ENCODE peak calls at places on chromosomes 12 and 14, in eight cellular contexts. One of them, this sample, is unnamed.

GRCh38 chr14:100641274-100641860 is 54.1 kb upstream of the BEGAIN start:
- DNase-seq in uterus: no peak
- DNase-seq in ovary: no peak
- DNase-seq in tibial nerve: no peak
- DNase-seq in A549: no peak
- DNase-seq in gastrocnemius medialis: no peak
- DNase-seq in stomach: no peak
- DNase-seq in transverse colon: peak; percentile 30
- DNase-seq in this sample: no peak

GRCh38 chr14:35534884-35535793 is 1.2 kb downstream of the INSM2 start:
- DNase-seq in transverse colon: peak; percentile 59
- DNase-seq in stomach: peak; percentile 63
- DNase-seq in A549: peak; percentile 33
- DNase-seq in ovary: peak; percentile 35
- DNase-seq in gastrocnemius medialis: no peak
- DNase-seq in uterus: peak; percentile 53
- DNase-seq in tibial nerve: no peak
- DNase-seq in this sample: no peak

GRCh38 chr14:64720190-64720589 is 16.0 kb downstream of the PLEKHG3 start:
- DNase-seq in A549: peak; percentile 91
- DNase-seq in ovary: no peak
- DNase-seq in transverse colon: peak; percentile 81
- DNase-seq in tibial nerve: no peak
- DNase-seq in gastrocnemius medialis: peak; percentile 5
- DNase-seq in uterus: peak; percentile 10
- DNase-seq in stomach: peak; percentile 54
- DNase-seq in this sample: no peak

GRCh38 chr14:56310643-56311042 is 192.4 kb downstream of the PELI2 start:
- DNase-seq in uterus: no peak
- DNase-seq in ovary: peak; percentile 27
- DNase-seq in stomach: no peak
- DNase-seq in gastrocnemius medialis: no peak
- DNase-seq in tibial nerve: no peak
- DNase-seq in A549: no peak
- DNase-seq in transverse colon: no peak
- DNase-seq in this sample: no peak

GRCh38 chr12:124453419-124454351 is 113.7 kb downstream of the NCOR2 start:
- DNase-seq in stomach: peak; percentile 70
- DNase-seq in tibial nerve: peak; percentile 40
- DNase-seq in A549: peak; percentile 84
- DNase-seq in gastrocnemius medialis: peak; percentile 96
- DNase-seq in transverse colon: peak; percentile 80
- DNase-seq in ovary: peak; percentile 62
- DNase-seq in uterus: peak; percentile 63
- DNase-seq in this sample: no peak

GRCh38 chr12:39902823-39903222 is 203.1 kb downstream of the SLC2A13 start:
- DNase-seq in uterus: no peak
- DNase-seq in ovary: no peak
- DNase-seq in gastrocnemius medialis: no peak
- DNase-seq in transverse colon: no peak
- DNase-seq in A549: no peak
- DNase-seq in tibial nerve: no peak
- DNase-seq in stomach: no peak
- DNase-seq in this sample: no peak

GRCh38 chr14:100658514-100658886 is 68.2 kb upstream of the DLK1 start:
- DNase-seq in tibial nerve: no peak
- DNase-seq in A549: no peak
- DNase-seq in transverse colon: no peak
- DNase-seq in gastrocnemius medialis: no peak
- DNase-seq in uterus: no peak
- DNase-seq in ovary: no peak
- DNase-seq in stomach: no peak
- DNase-seq in this sample: no peak

GRCh38 chr12:2895511-2895910 is 4.8 kb downstream of the TULP3 start:
- DNase-seq in ovary: no peak
- DNase-seq in tibial nerve: no peak
- DNase-seq in gastrocnemius medialis: no peak
- DNase-seq in uterus: no peak
- DNase-seq in A549: no peak
- DNase-seq in stomach: no peak
- DNase-seq in transverse colon: no peak
- DNase-seq in this sample: no peak

GRCh38 chr14:103108749-103109207 is 14.3 kb downstream of the EXOC3L4 start:
- DNase-seq in A549: no peak
- DNase-seq in stomach: no peak
- DNase-seq in ovary: no peak
- DNase-seq in uterus: peak; percentile 63
- DNase-seq in gastrocnemius medialis: peak; percentile 60
- DNase-seq in transverse colon: peak; percentile 66
- DNase-seq in tibial nerve: no peak
- DNase-seq in this sample: no peak

GRCh38 chr12:128693771-128694170 is 130.0 kb downstream of the SLC15A4 start:
- DNase-seq in stomach: no peak
- DNase-seq in tibial nerve: no peak
- DNase-seq in transverse colon: no peak
- DNase-seq in A549: no peak
- DNase-seq in ovary: no peak
- DNase-seq in uterus: no peak
- DNase-seq in gastrocnemius medialis: no peak
- DNase-seq in this sample: no peak

GRCh38 chr14:68544150-68544892 is 248.5 kb downstream of the ZFP36L1 start:
- DNase-seq in gastrocnemius medialis: peak; percentile 82
- DNase-seq in uterus: peak; percentile 90
- DNase-seq in ovary: peak; percentile 91
- DNase-seq in tibial nerve: no peak
- DNase-seq in transverse colon: peak; percentile 64
- DNase-seq in A549: no peak
- DNase-seq in stomach: peak; percentile 72
- DNase-seq in this sample: no peak

GRCh38 chr12:43210437-43211197 is 341.4 kb downstream of the ADAMTS20 start:
- DNase-seq in transverse colon: no peak
- DNase-seq in stomach: no peak
- DNase-seq in uterus: no peak
- DNase-seq in tibial nerve: no peak
- DNase-seq in A549: no peak
- DNase-seq in ovary: no peak
- DNase-seq in gastrocnemius medialis: no peak
- DNase-seq in this sample: no peak

GRCh38 chr12:65894127-65894526 is 69.8 kb downstream of the HMGA2 start:
- DNase-seq in uterus: no peak
- DNase-seq in ovary: no peak
- DNase-seq in transverse colon: no peak
- DNase-seq in gastrocnemius medialis: no peak
- DNase-seq in A549: no peak
- DNase-seq in stomach: no peak
- DNase-seq in tibial nerve: no peak
- DNase-seq in this sample: no peak

GRCh38 chr14:32702571-32702970 is 236.1 kb upstream of the NPAS3 start:
- DNase-seq in uterus: peak; percentile 43
- DNase-seq in ovary: peak; percentile 60
- DNase-seq in A549: no peak
- DNase-seq in stomach: no peak
- DNase-seq in tibial nerve: peak; percentile 16
- DNase-seq in gastrocnemius medialis: peak; percentile 11
- DNase-seq in transverse colon: peak; percentile 15
- DNase-seq in this sample: no peak

GRCh38 chr14:77892381-77892871 is 92.5 kb downstream of the ADCK1 start:
- DNase-seq in stomach: peak; percentile 31
- DNase-seq in transverse colon: no peak
- DNase-seq in A549: no peak
- DNase-seq in uterus: no peak
- DNase-seq in tibial nerve: no peak
- DNase-seq in gastrocnemius medialis: no peak
- DNase-seq in ovary: no peak
- DNase-seq in this sample: no peak

GRCh38 chr14:100774164-100774537 is 47.5 kb downstream of the DLK1 start:
- DNase-seq in A549: no peak
- DNase-seq in uterus: no peak
- DNase-seq in gastrocnemius medialis: no peak
- DNase-seq in tibial nerve: no peak
- DNase-seq in stomach: peak; percentile 20
- DNase-seq in ovary: peak; percentile 8
- DNase-seq in transverse colon: peak; percentile 2
- DNase-seq in this sample: peak; percentile 89

GRCh38 chr12:108338915-108339657 is at the start of gene CMKLR1:
- DNase-seq in stomach: no peak
- DNase-seq in A549: no peak
- DNase-seq in transverse colon: peak; percentile 32
- DNase-seq in uterus: peak; percentile 59
- DNase-seq in tibial nerve: no peak
- DNase-seq in ovary: peak; percentile 33
- DNase-seq in gastrocnemius medialis: peak; percentile 31
- DNase-seq in this sample: no peak

GRCh38 chr12:80064951-80065350 is 34.4 kb upstream of the OTOGL start:
- DNase-seq in ovary: no peak
- DNase-seq in uterus: no peak
- DNase-seq in A549: no peak
- DNase-seq in tibial nerve: no peak
- DNase-seq in stomach: no peak
- DNase-seq in transverse colon: no peak
- DNase-seq in gastrocnemius medialis: no peak
- DNase-seq in this sample: no peak

GRCh38 chr12:80068173-80068572 is 31.2 kb upstream of the OTOGL start:
- DNase-seq in gastrocnemius medialis: no peak
- DNase-seq in ovary: no peak
- DNase-seq in uterus: no peak
- DNase-seq in A549: no peak
- DNase-seq in tibial nerve: no peak
- DNase-seq in stomach: no peak
- DNase-seq in transverse colon: no peak
- DNase-seq in this sample: no peak

GRCh38 chr12:80058586-80058985 is 40.8 kb upstream of the OTOGL start:
- DNase-seq in stomach: no peak
- DNase-seq in A549: no peak
- DNase-seq in gastrocnemius medialis: no peak
- DNase-seq in uterus: no peak
- DNase-seq in tibial nerve: no peak
- DNase-seq in transverse colon: no peak
- DNase-seq in ovary: no peak
- DNase-seq in this sample: no peak

GRCh38 chr12:80059875-80060274 is 39.5 kb upstream of the OTOGL start:
- DNase-seq in tibial nerve: no peak
- DNase-seq in A549: no peak
- DNase-seq in uterus: no peak
- DNase-seq in stomach: no peak
- DNase-seq in ovary: no peak
- DNase-seq in gastrocnemius medialis: no peak
- DNase-seq in transverse colon: no peak
- DNase-seq in this sample: no peak

GRCh38 chr12:80064269-80064668 is 35.1 kb upstream of the OTOGL start:
- DNase-seq in ovary: no peak
- DNase-seq in gastrocnemius medialis: no peak
- DNase-seq in transverse colon: no peak
- DNase-seq in stomach: no peak
- DNase-seq in tibial nerve: no peak
- DNase-seq in uterus: no peak
- DNase-seq in A549: no peak
- DNase-seq in this sample: no peak
- TF ChIP-seq POLR2A in ovary: no peak
- TF ChIP-seq POLR2A in gastrocnemius medialis: no peak
- TF ChIP-seq POLR2A in transverse colon: no peak
- TF ChIP-seq POLR2A in stomach: no peak
- TF ChIP-seq POLR2A in tibial nerve: no peak
- TF ChIP-seq POLR2A in uterus: no peak
- TF ChIP-seq POLR2A in A549: no peak
- TF ChIP-seq POLR2A in this sample: no peak

GRCh38 chr14:105248368-105249174 is at the start of gene BTBD6:
- DNase-seq in A549: peak; percentile 85
- DNase-seq in uterus: peak; percentile 85
- DNase-seq in gastrocnemius medialis: peak; percentile 79
- DNase-seq in transverse colon: peak; percentile 92
- DNase-seq in tibial nerve: peak; percentile 75
- DNase-seq in ovary: peak; percentile 86
- DNase-seq in stomach: peak; percentile 91
- DNase-seq in this sample: no peak
- TF ChIP-seq POLR2A in A549: peak; percentile 66
- TF ChIP-seq POLR2A in uterus: peak; percentile 45
- TF ChIP-seq POLR2A in gastrocnemius medialis: peak; percentile 59
- TF ChIP-seq POLR2A in transverse colon: peak; percentile 53
- TF ChIP-seq POLR2A in tibial nerve: no peak
- TF ChIP-seq POLR2A in ovary: peak; percentile 17
- TF ChIP-seq POLR2A in stomach: no peak
- TF ChIP-seq POLR2A in this sample: no peak

GRCh38 chr12:122981587-122982493 is 1.4 kb downstream of the ARL6IP4 start:
- DNase-seq in uterus: no peak
- DNase-seq in stomach: no peak
- DNase-seq in tibial nerve: no peak
- DNase-seq in ovary: no peak
- DNase-seq in A549: no peak
- DNase-seq in gastrocnemius medialis: no peak
- DNase-seq in transverse colon: no peak
- DNase-seq in this sample: no peak

GRCh38 chr12:122979908-122980191 is 631 bp upstream of the ARL6IP4 start:
- DNase-seq in stomach: no peak
- DNase-seq in tibial nerve: no peak
- DNase-seq in ovary: no peak
- DNase-seq in A549: no peak
- DNase-seq in transverse colon: no peak
- DNase-seq in uterus: no peak
- DNase-seq in gastrocnemius medialis: no peak
- DNase-seq in this sample: no peak

GRCh38 chr12:122981036-122981471 is 573 bp downstream of the ARL6IP4 start:
- DNase-seq in ovary: no peak
- DNase-seq in A549: no peak
- DNase-seq in tibial nerve: no peak
- DNase-seq in gastrocnemius medialis: no peak
- DNase-seq in uterus: no peak
- DNase-seq in stomach: no peak
- DNase-seq in transverse colon: no peak
- DNase-seq in this sample: no peak

GRCh38 chr12:122979001-122979907 is 1.2 kb upstream of the ARL6IP4 start:
- DNase-seq in A549: no peak
- DNase-seq in stomach: no peak
- DNase-seq in tibial nerve: no peak
- DNase-seq in gastrocnemius medialis: no peak
- DNase-seq in ovary: no peak
- DNase-seq in uterus: peak; percentile 15
- DNase-seq in transverse colon: no peak
- DNase-seq in this sample: no peak

GRCh38 chr12:122980192-122981035 is at the start of gene ARL6IP4:
- DNase-seq in tibial nerve: peak; percentile 31
- DNase-seq in A549: peak; percentile 76
- DNase-seq in stomach: peak; percentile 70
- DNase-seq in transverse colon: peak; percentile 70
- DNase-seq in uterus: peak; percentile 61
- DNase-seq in gastrocnemius medialis: no peak
- DNase-seq in ovary: peak; percentile 63
- DNase-seq in this sample: no peak
- TF ChIP-seq POLR2A in tibial nerve: peak; percentile 58
- TF ChIP-seq POLR2A in A549: peak; percentile 39
- TF ChIP-seq POLR2A in stomach: no peak
- TF ChIP-seq POLR2A in transverse colon: peak; percentile 41
- TF ChIP-seq POLR2A in uterus: peak; percentile 84
- TF ChIP-seq POLR2A in gastrocnemius medialis: peak; percentile 86
- TF ChIP-seq POLR2A in ovary: peak; percentile 80
- TF ChIP-seq POLR2A in this sample: no peak

DNA sequence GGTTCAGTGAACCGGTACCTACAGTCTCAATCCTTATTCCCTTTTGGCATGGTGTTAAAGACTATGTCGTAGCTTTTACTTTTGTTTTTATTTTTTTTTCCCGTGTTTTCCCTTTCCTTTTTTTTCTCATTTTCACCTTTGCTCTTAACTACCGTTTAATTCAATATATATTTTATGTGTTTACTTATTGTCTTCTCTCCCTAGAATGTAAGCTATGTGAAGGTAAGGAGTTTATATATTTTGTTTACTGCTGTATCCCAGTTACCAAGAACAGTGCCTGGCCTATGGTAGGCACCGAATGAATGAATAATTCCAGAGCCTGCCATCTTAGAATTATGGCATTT is 261 bp upstream of the MLH3 start:
- DNase-seq in ovary: no peak
- DNase-seq in uterus: no peak
- DNase-seq in stomach: no peak
- DNase-seq in tibial nerve: no peak
- DNase-seq in transverse colon: no peak
- DNase-seq in A549: no peak
- DNase-seq in gastrocnemius medialis: no peak
- DNase-seq in this sample: no peak
- TF ChIP-seq POLR2A in ovary: no peak
- TF ChIP-seq POLR2A in uterus: no peak
- TF ChIP-seq POLR2A in stomach: no peak
- TF ChIP-seq POLR2A in tibial nerve: no peak
- TF ChIP-seq POLR2A in transverse colon: no peak
- TF ChIP-seq POLR2A in A549: no peak
- TF ChIP-seq POLR2A in gastrocnemius medialis: no peak
- TF ChIP-seq POLR2A in this sample: no peak

This sample was measured in vagina.